ENCODE peak calls at places on chromosomes 3 and 15, in seven cellular contexts. One of them, this sample, is unnamed.

GRCh38 chr15:65576669-65577068 is 34.3 kb downstream of the INTS14 start:
- DNase-seq in heart right ventricle: no peak
- DNase-seq in MCF 10A: no peak
- DNase-seq in fibroblast of mammary gland: peak
- DNase-seq in stomach: no peak
- DNase-seq in GM06990: no peak
- DNase-seq in fibroblast of villous mesenchyme: peak
- DNase-seq in this sample: no peak

GRCh38 chr15:101320501-101321052 is 25.5 kb upstream of the SNRPA1 start:
- DNase-seq in heart right ventricle: no peak
- DNase-seq in fibroblast of villous mesenchyme: peak
- DNase-seq in fibroblast of mammary gland: peak
- DNase-seq in stomach: peak
- DNase-seq in GM06990: no peak
- DNase-seq in MCF 10A: no peak
- DNase-seq in this sample: peak

GRCh38 chr15:31555022-31555421 is 228.4 kb downstream of the KLF13 start:
- DNase-seq in MCF 10A: no peak
- DNase-seq in fibroblast of mammary gland: no peak
- DNase-seq in GM06990: no peak
- DNase-seq in fibroblast of villous mesenchyme: no peak
- DNase-seq in heart right ventricle: no peak
- DNase-seq in stomach: no peak
- DNase-seq in this sample: no peak

GRCh38 chr15:99907698-99908097 is 174.5 kb upstream of the LYSMD4 start:
- DNase-seq in stomach: no peak
- DNase-seq in GM06990: no peak
- DNase-seq in heart right ventricle: no peak
- DNase-seq in MCF 10A: no peak
- DNase-seq in fibroblast of mammary gland: no peak
- DNase-seq in fibroblast of villous mesenchyme: no peak
- DNase-seq in this sample: no peak

GRCh38 chr3:87076951-87077350 is 86.0 kb upstream of the VGLL3 start:
- DNase-seq in heart right ventricle: no peak
- DNase-seq in stomach: no peak
- DNase-seq in fibroblast of villous mesenchyme: peak
- DNase-seq in GM06990: no peak
- DNase-seq in fibroblast of mammary gland: peak
- DNase-seq in MCF 10A: peak
- DNase-seq in this sample: no peak

GRCh38 chr15:82044373-82045178 is 1.2 kb downstream of the MEX3B start:
- DNase-seq in fibroblast of villous mesenchyme: peak
- DNase-seq in heart right ventricle: peak
- DNase-seq in fibroblast of mammary gland: peak
- DNase-seq in stomach: no peak
- DNase-seq in MCF 10A: no peak
- DNase-seq in GM06990: peak
- DNase-seq in this sample: peak

GRCh38 chr3:42190701-42191442 is 75.1 kb downstream of the CCK start:
- DNase-seq in heart right ventricle: peak
- DNase-seq in GM06990: no peak
- DNase-seq in stomach: peak
- DNase-seq in MCF 10A: peak
- DNase-seq in fibroblast of villous mesenchyme: peak
- DNase-seq in fibroblast of mammary gland: peak
- DNase-seq in this sample: peak

GRCh38 chr15:62594017-62594416 is 428.9 kb upstream of the C2CD4B start:
- DNase-seq in GM06990: no peak
- DNase-seq in MCF 10A: peak
- DNase-seq in heart right ventricle: no peak
- DNase-seq in fibroblast of mammary gland: no peak
- DNase-seq in stomach: no peak
- DNase-seq in fibroblast of villous mesenchyme: no peak
- DNase-seq in this sample: no peak

GRCh38 chr15:101148881-101149664 is 102.8 kb downstream of the CHSY1 start:
- DNase-seq in fibroblast of mammary gland: no peak
- DNase-seq in stomach: no peak
- DNase-seq in heart right ventricle: no peak
- DNase-seq in MCF 10A: no peak
- DNase-seq in GM06990: no peak
- DNase-seq in fibroblast of villous mesenchyme: peak
- DNase-seq in this sample: no peak

GRCh38 chr15:87752250-87752951 is 504.1 kb downstream of the NTRK3 start:
- DNase-seq in stomach: no peak
- DNase-seq in GM06990: no peak
- DNase-seq in heart right ventricle: no peak
- DNase-seq in fibroblast of mammary gland: peak
- DNase-seq in MCF 10A: peak
- DNase-seq in fibroblast of villous mesenchyme: peak
- DNase-seq in this sample: no peak

GRCh38 chr15:74399511-74400312 is 32.3 kb upstream of the CYP11A1 start:
- DNase-seq in stomach: no peak
- DNase-seq in fibroblast of mammary gland: peak
- DNase-seq in GM06990: peak
- DNase-seq in fibroblast of villous mesenchyme: no peak
- DNase-seq in MCF 10A: no peak
- DNase-seq in heart right ventricle: no peak
- DNase-seq in this sample: peak

GRCh38 chr15:68676011-68676605 is 97.3 kb downstream of the CORO2B start:
- DNase-seq in fibroblast of mammary gland: peak
- DNase-seq in fibroblast of villous mesenchyme: no peak
- DNase-seq in heart right ventricle: no peak
- DNase-seq in stomach: peak
- DNase-seq in MCF 10A: no peak
- DNase-seq in GM06990: no peak
- DNase-seq in this sample: no peak

GRCh38 chr3:17473761-17474160 is 268.7 kb downstream of the TBC1D5 start:
- DNase-seq in fibroblast of villous mesenchyme: peak
- DNase-seq in MCF 10A: peak
- DNase-seq in GM06990: no peak
- DNase-seq in heart right ventricle: no peak
- DNase-seq in fibroblast of mammary gland: peak
- DNase-seq in stomach: no peak
- DNase-seq in this sample: no peak

GRCh38 chr3:39558775-39559306 is 91.4 kb downstream of the MOBP start:
- DNase-seq in stomach: no peak
- DNase-seq in MCF 10A: no peak
- DNase-seq in fibroblast of villous mesenchyme: no peak
- DNase-seq in GM06990: no peak
- DNase-seq in fibroblast of mammary gland: no peak
- DNase-seq in heart right ventricle: no peak
- DNase-seq in this sample: no peak

GRCh38 chr3:5523125-5523524 is 335.6 kb downstream of the EDEM1 start:
- DNase-seq in stomach: no peak
- DNase-seq in GM06990: no peak
- DNase-seq in fibroblast of villous mesenchyme: no peak
- DNase-seq in fibroblast of mammary gland: no peak
- DNase-seq in MCF 10A: no peak
- DNase-seq in heart right ventricle: no peak
- DNase-seq in this sample: no peak

GRCh38 chr3:134149286-134149685 is 101.4 kb downstream of the RYK start:
- DNase-seq in fibroblast of villous mesenchyme: peak
- DNase-seq in GM06990: no peak
- DNase-seq in fibroblast of mammary gland: no peak
- DNase-seq in MCF 10A: no peak
- DNase-seq in stomach: no peak
- DNase-seq in heart right ventricle: no peak
- DNase-seq in this sample: no peak

GRCh38 chr3:134694445-134694844 is 43.6 kb upstream of the KY start:
- DNase-seq in MCF 10A: no peak
- DNase-seq in fibroblast of villous mesenchyme: no peak
- DNase-seq in fibroblast of mammary gland: no peak
- DNase-seq in stomach: no peak
- DNase-seq in GM06990: no peak
- DNase-seq in heart right ventricle: no peak
- DNase-seq in this sample: no peak

GRCh38 chr15:50916395-50916794 is 7.9 kb downstream of the AP4E1 start:
- DNase-seq in fibroblast of mammary gland: no peak
- DNase-seq in heart right ventricle: no peak
- DNase-seq in GM06990: no peak
- DNase-seq in stomach: no peak
- DNase-seq in MCF 10A: no peak
- DNase-seq in fibroblast of villous mesenchyme: no peak
- DNase-seq in this sample: no peak

GRCh38 chr3:185717627-185718330 is 107.1 kb downstream of the IGF2BP2 start:
- DNase-seq in MCF 10A: no peak
- DNase-seq in stomach: no peak
- DNase-seq in heart right ventricle: no peak
- DNase-seq in fibroblast of mammary gland: no peak
- DNase-seq in GM06990: no peak
- DNase-seq in fibroblast of villous mesenchyme: peak
- DNase-seq in this sample: no peak
- TF ChIP-seq CTCF in MCF 10A: peak
- TF ChIP-seq CTCF in stomach: no peak
- TF ChIP-seq CTCF in heart right ventricle: no peak
- TF ChIP-seq CTCF in fibroblast of mammary gland: peak
- TF ChIP-seq CTCF in GM06990: no peak
- TF ChIP-seq CTCF in fibroblast of villous mesenchyme: peak
- TF ChIP-seq CTCF in this sample: no peak

DNA sequence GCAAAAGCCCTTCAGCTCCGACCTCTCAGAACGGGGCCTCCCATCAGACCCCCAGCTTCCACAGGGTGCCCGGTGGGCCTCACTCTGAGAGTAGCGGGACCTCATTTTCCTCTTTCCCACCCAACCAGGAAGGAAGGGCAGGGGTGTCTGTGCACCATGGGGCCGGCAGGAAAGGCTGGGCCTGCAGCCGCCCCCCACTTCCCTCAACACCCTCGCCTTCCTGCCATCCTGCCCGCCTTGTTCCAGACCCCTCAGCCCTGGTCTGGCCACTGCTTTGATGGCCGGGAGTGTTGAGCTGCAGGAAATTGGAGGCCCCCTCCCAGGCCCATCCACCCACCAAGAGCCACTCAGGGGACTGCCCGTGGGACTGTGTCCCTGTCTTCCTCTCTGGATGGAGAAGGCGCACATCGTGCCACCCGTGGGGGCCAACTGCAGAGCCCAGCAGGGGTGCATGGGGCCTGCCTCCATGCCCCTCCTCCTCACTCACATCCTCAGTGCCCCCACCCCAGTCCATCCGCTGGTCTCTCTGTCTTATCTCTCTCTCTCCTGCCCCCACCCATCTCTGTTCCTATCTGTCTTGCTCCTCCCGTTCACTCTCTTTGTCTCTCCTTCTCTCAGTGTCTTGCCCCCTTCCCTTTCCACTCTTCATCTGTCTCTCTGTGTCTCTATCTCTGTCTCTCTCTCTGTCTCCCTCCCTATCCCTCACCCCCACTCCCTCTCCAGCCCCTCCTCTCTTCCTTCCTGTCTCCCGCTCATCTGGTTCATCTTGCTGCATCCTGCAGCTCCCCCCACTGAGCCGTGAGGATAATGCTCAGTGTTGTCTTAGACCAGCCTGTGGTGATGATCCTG is 1.8 kb upstream of the PLXND1 start:
- DNase-seq in stomach: no peak
- DNase-seq in heart right ventricle: no peak
- DNase-seq in fibroblast of mammary gland: peak
- DNase-seq in fibroblast of villous mesenchyme: peak
- DNase-seq in MCF 10A: peak
- DNase-seq in GM06990: no peak
- DNase-seq in this sample: no peak
- TF ChIP-seq CTCF in stomach: no peak
- TF ChIP-seq CTCF in heart right ventricle: peak
- TF ChIP-seq CTCF in fibroblast of mammary gland: peak
- TF ChIP-seq CTCF in fibroblast of villous mesenchyme: peak
- TF ChIP-seq CTCF in MCF 10A: no peak
- TF ChIP-seq CTCF in GM06990: no peak
- TF ChIP-seq CTCF in this sample: no peak

GRCh38 chr3:124486324-124486723 is 243.9 kb upstream of the UMPS start:
- DNase-seq in GM06990: no peak
- DNase-seq in heart right ventricle: no peak
- DNase-seq in stomach: no peak
- DNase-seq in fibroblast of mammary gland: peak
- DNase-seq in fibroblast of villous mesenchyme: no peak
- DNase-seq in MCF 10A: peak
- DNase-seq in this sample: no peak
- TF ChIP-seq CTCF in GM06990: no peak
- TF ChIP-seq CTCF in heart right ventricle: no peak
- TF ChIP-seq CTCF in stomach: no peak
- TF ChIP-seq CTCF in fibroblast of mammary gland: peak
- TF ChIP-seq CTCF in fibroblast of villous mesenchyme: no peak
- TF ChIP-seq CTCF in MCF 10A: peak
- TF ChIP-seq CTCF in this sample: no peak

GRCh38 chr3:72100626-72101187 is 315.8 kb upstream of the PROK2 start:
- DNase-seq in fibroblast of villous mesenchyme: peak
- DNase-seq in stomach: peak
- DNase-seq in heart right ventricle: peak
- DNase-seq in GM06990: peak
- DNase-seq in fibroblast of mammary gland: peak
- DNase-seq in MCF 10A: no peak
- DNase-seq in this sample: peak

GRCh38 chr3:72101538-72101937 is 316.6 kb upstream of the PROK2 start:
- DNase-seq in fibroblast of villous mesenchyme: no peak
- DNase-seq in MCF 10A: no peak
- DNase-seq in fibroblast of mammary gland: no peak
- DNase-seq in stomach: no peak
- DNase-seq in GM06990: no peak
- DNase-seq in heart right ventricle: no peak
- DNase-seq in this sample: no peak

GRCh38 chr3:72100062-72100511 is 315.1 kb upstream of the PROK2 start:
- DNase-seq in fibroblast of mammary gland: no peak
- DNase-seq in fibroblast of villous mesenchyme: no peak
- DNase-seq in GM06990: peak
- DNase-seq in MCF 10A: no peak
- DNase-seq in heart right ventricle: no peak
- DNase-seq in stomach: no peak
- DNase-seq in this sample: peak

GRCh38 chr3:72099331-72100061 is 314.5 kb upstream of the PROK2 start:
- DNase-seq in heart right ventricle: no peak
- DNase-seq in fibroblast of villous mesenchyme: no peak
- DNase-seq in MCF 10A: no peak
- DNase-seq in GM06990: no peak
- DNase-seq in fibroblast of mammary gland: no peak
- DNase-seq in stomach: no peak
- DNase-seq in this sample: peak

DNA sequence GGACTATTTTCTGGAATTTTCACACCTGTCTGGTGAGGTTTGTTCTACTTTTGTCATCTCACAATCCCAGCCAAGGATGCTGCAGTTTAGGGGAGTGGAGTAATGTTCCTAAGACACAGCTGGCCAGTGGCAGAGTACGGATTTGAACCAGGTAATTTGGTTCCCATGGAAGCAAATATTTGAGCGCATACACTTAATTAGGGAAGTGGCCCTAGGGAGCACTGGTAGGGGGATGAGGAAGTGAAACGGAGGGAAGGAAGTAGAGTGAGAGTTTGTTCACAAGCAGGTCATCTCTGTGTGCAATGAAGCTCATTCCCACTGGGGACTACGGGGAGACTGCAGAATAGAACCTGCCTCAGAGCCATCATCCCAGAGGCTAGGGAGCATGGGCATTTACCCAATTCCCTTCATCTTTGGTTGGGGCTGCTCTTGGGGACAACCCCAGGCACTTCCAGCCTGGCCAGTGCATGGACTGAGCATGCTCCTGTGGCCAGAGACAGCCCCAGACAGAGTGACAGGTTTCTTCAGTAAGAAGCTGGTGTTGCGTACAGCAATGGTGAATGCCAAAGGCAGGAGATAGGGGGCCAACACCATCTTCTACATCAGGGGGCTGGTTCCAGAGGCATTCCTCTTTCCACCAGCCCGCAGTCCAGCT is 317.2 kb upstream of the PROK2 start:
- DNase-seq in fibroblast of villous mesenchyme: no peak
- DNase-seq in GM06990: peak
- DNase-seq in MCF 10A: no peak
- DNase-seq in fibroblast of mammary gland: peak
- DNase-seq in heart right ventricle: peak
- DNase-seq in stomach: no peak
- DNase-seq in this sample: peak
- TF ChIP-seq CTCF in fibroblast of villous mesenchyme: no peak
- TF ChIP-seq CTCF in GM06990: no peak
- TF ChIP-seq CTCF in MCF 10A: no peak
- TF ChIP-seq CTCF in fibroblast of mammary gland: no peak
- TF ChIP-seq CTCF in heart right ventricle: no peak
- TF ChIP-seq CTCF in stomach: no peak
- TF ChIP-seq CTCF in this sample: no peak